ENCODE peak calls at places on chromosomes 7 and 10, in ten cellular contexts. F, S, G, W, K, N, I, O, L and V are unnamed samples.

GRCh38 chr7:94763268-94763667 is 107.3 kb upstream of the SGCE start:
- DNase-seq in S (peak; percentile 92), O (no peak), I (no peak), N (peak; percentile 61), L (no peak), G (no peak), F (peak; percentile 24), W (no peak), K (no peak), V (peak; percentile 92)

GRCh38 chr7:50508471-50508943 is 56.7 kb downstream of the DDC start:
- DNase-seq in O (no peak), I (no peak), K (no peak), L (no peak), W (no peak), S (peak; percentile 41), G (no peak), F (no peak), N (no peak), V (peak; percentile 64)

GRCh38 chr10:95466450-95466849 is 94.7 kb downstream of the SORBS1 start:
- DNase-seq in I (no peak), O (no peak), N (no peak), G (no peak), W (no peak), L (no peak), F (no peak), S (no peak), K (no peak), V (no peak)

GRCh38 chr10:1569208-1569607 is 168.1 kb downstream of the ADARB2 start:
- DNase-seq in K (no peak), S (no peak), O (no peak), N (no peak), L (no peak), F (no peak), W (no peak), G (no peak), I (peak; percentile 9), V (no peak)

GRCh38 chr10:128042131-128042610 is 84.1 kb downstream of the MKI67 start:
- DNase-seq in I (peak; percentile 23), S (no peak), O (no peak), L (no peak), N (no peak), F (no peak), K (no peak), W (no peak), G (no peak), V (no peak)

GRCh38 chr10:127400216-127400615 is 148.9 kb upstream of the NPS start:
- DNase-seq in F (no peak), O (no peak), G (no peak), S (no peak), L (no peak), K (no peak), W (no peak), I (no peak), N (no peak), V (no peak)

GRCh38 chr7:92614586-92615237 is 24.5 kb upstream of the FAM133B start:
- DNase-seq in O (no peak), N (peak; percentile 26), S (peak; percentile 34), K (no peak), W (no peak), I (peak; percentile 63), G (no peak), F (peak; percentile 41), L (peak; percentile 34), V (peak; percentile 66)

GRCh38 chr7:141558544-141559183 is 7.5 kb downstream of the AGK start:
- DNase-seq in I (no peak), L (no peak), G (peak; percentile 35), F (no peak), N (peak; percentile 56), K (no peak), S (peak; percentile 72), W (no peak), O (peak; percentile 12), V (peak; percentile 38)

GRCh38 chr7:108384721-108385483 is 71.3 kb downstream of the NRCAM start:
- DNase-seq in K (no peak), W (no peak), N (no peak), L (no peak), O (no peak), F (no peak), I (no peak), S (no peak), G (no peak), V (no peak)

GRCh38 chr10:3757638-3758490 is 27.1 kb downstream of the KLF6 start:
- DNase-seq in W (peak; percentile 61), S (no peak), I (no peak), K (no peak), G (peak; percentile 84), O (no peak), N (no peak), F (no peak), L (no peak), V (no peak)

GRCh38 chr10:114893248-114893647 is 44.7 kb upstream of the TRUB1 start:
- DNase-seq in G (peak; percentile 47), I (no peak), S (peak; percentile 46), W (no peak), O (no peak), F (no peak), N (no peak), L (no peak), K (no peak), V (no peak)

GRCh38 chr10:94991243-94991888 is 52.9 kb downstream of the CYP2C9 start:
- DNase-seq in S (peak; percentile 1), W (peak; percentile 45), G (peak; percentile 60), I (peak; percentile 39), O (no peak), F (no peak), N (peak; percentile 6), L (no peak), K (no peak), V (no peak)

GRCh38 chr10:7354330-7355047 is 56.3 kb downstream of the SFMBT2 start:
- DNase-seq in O (peak; percentile 37), L (no peak), F (peak; percentile 11), W (no peak), G (peak; percentile 59), I (no peak), S (peak; percentile 76), N (peak; percentile 84), K (no peak), V (peak; percentile 53)

GRCh38 chr10:31759124-31759798 is 169.4 kb downstream of the ARHGAP12 start:
- DNase-seq in O (no peak), K (peak; percentile 28), S (peak; percentile 69), N (no peak), G (peak; percentile 57), I (no peak), F (peak; percentile 55), W (peak; percentile 95), L (no peak), V (no peak)

GRCh38 chr7:82235710-82236109 is 207.9 kb downstream of the CACNA2D1 start:
- DNase-seq in L (no peak), I (no peak), G (peak; percentile 2), K (no peak), O (no peak), W (no peak), F (no peak), S (peak; percentile 70), N (peak; percentile 63), V (peak; percentile 57)

GRCh38 chr10:69363666-69364065 is 53.1 kb downstream of the TACR2 start:
- DNase-seq in W (no peak), N (no peak), L (no peak), G (no peak), K (no peak), F (no peak), I (no peak), O (no peak), S (no peak), V (no peak)